ENCODE peak calls at places on chromosome 14, in nine cellular contexts. D is tibial nerve; Y is CD4-positive, alpha-beta T cell; W is right atrium auricular region; K is mucosa of descending colon; U is gastrocnemius medialis; G is keratinocyte; L is Calu3; V is mammary epithelial cell. S is an unnamed sample.

GRCh38 chr14:67784244-67784823 is 32.1 kb downstream of the ZFYVE26 start:
- DNase-seq in L (no peak), Y (no peak), V (no peak), D (no peak), K (no peak), U (no peak), W (no peak), G (no peak), S (no peak)

GRCh38 chr14:92501891-92502351 is 11.7 kb upstream of the RIN3 start:
- DNase-seq in U (no peak), V (no peak), K (no peak), L (no peak), Y (no peak), D (no peak), G (no peak), W (no peak), S (no peak)

GRCh38 chr14:41785696-41786095 is 179.0 kb downstream of the LRFN5 start:
- DNase-seq in D (no peak), W (no peak), U (no peak), G (no peak), L (no peak), Y (no peak), V (no peak), K (no peak), S (no peak)

GRCh38 chr14:61196034-61196433 is 85.1 kb downstream of the TMEM30B start:
- DNase-seq in Y (no peak), W (no peak), G (no peak), K (no peak), U (no peak), L (no peak), V (no peak), D (no peak), S (no peak)

GRCh38 chr14:29528889-29529288 is 398.8 kb downstream of the PRKD1 start:
- DNase-seq in Y (no peak), W (no peak), L (no peak), K (no peak), V (no peak), D (no peak), G (no peak), U (no peak), S (no peak)

GRCh38 chr14:36605506-36605857 is 23.1 kb upstream of the NKX2-8 start:
- DNase-seq in L (no peak), V (peak; percentile 10), U (no peak), G (no peak), W (no peak), Y (no peak), K (no peak), D (no peak), S (no peak)

GRCh38 chr14:60512952-60513554 is 4.1 kb downstream of the SIX6 start:
- DNase-seq in L (no peak), U (no peak), W (no peak), G (no peak), D (no peak), K (no peak), Y (no peak), V (no peak), S (no peak)

GRCh38 chr14:45249847-45250575 is 3.0 kb downstream of the MIS18BP1 start:
- DNase-seq in D (no peak), L (no peak), K (no peak), W (no peak), V (no peak), U (no peak), G (no peak), Y (no peak), S (no peak)

GRCh38 chr14:58426819-58427288 is 477 bp downstream of the TIMM9 start:
- DNase-seq in G (no peak), K (peak; percentile 77), V (no peak), U (peak; percentile 30), D (no peak), L (peak; percentile 50), W (peak; percentile 62), Y (peak; percentile 43), S (peak; percentile 28)

GRCh38 chr14:105945891-105946290 is 419.5 kb downstream of the TMEM121 start:
- DNase-seq in W (peak; percentile 54), D (no peak), U (no peak), K (no peak), L (peak; percentile 61), V (no peak), Y (no peak), G (no peak), S (no peak)

GRCh38 chr14:104183796-104184195 is 45.4 kb downstream of the KIF26A start:
- DNase-seq in W (no peak), D (no peak), L (no peak), Y (no peak), K (no peak), G (no peak), U (no peak), V (no peak), S (no peak)

GRCh38 chr14:85958069-85958468 is 428.1 kb downstream of the FLRT2 start:
- DNase-seq in G (no peak), L (no peak), V (no peak), Y (no peak), U (no peak), W (no peak), K (no peak), D (no peak), S (no peak)
- TF ChIP-seq CTCF in G (no peak), L (no peak), V (no peak), Y (no peak), U (no peak), W (no peak), K (no peak), D (no peak), S (no peak)

GRCh38 chr14:53968756-53969155 is 12.1 kb upstream of the BMP4 start:
- DNase-seq in K (no peak), Y (no peak), D (no peak), L (no peak), W (no peak), G (no peak), U (no peak), V (no peak), S (no peak)

GRCh38 chr14:53967606-53968005 is 11.0 kb upstream of the BMP4 start:
- DNase-seq in K (no peak), D (no peak), V (no peak), L (peak; percentile 6), G (no peak), W (no peak), U (no peak), Y (no peak), S (no peak)

GRCh38 chr14:53962954-53963490 is 6.4 kb upstream of the BMP4 start:
- DNase-seq in U (no peak), D (no peak), L (peak; percentile 2), Y (no peak), W (no peak), K (no peak), V (no peak), G (no peak), S (no peak)

GRCh38 chr14:53964249-53964648 is 7.6 kb upstream of the BMP4 start:
- DNase-seq in K (no peak), W (no peak), V (no peak), U (no peak), Y (no peak), G (no peak), L (no peak), D (no peak), S (no peak)

GRCh38 chr14:53963491-53964227 is 7.0 kb upstream of the BMP4 start:
- DNase-seq in U (no peak), K (peak; percentile 45), W (peak; percentile 77), L (peak; percentile 75), Y (no peak), V (no peak), G (no peak), D (no peak), S (no peak)
- TF ChIP-seq CTCF in U (no peak), K (no peak), W (peak; percentile 60), L (peak; percentile 48), Y (no peak), V (peak; percentile 37), G (peak; percentile 54), D (peak; percentile 20), S (peak; percentile 37)

GRCh38 chr14:69567563-69567962 is 7.1 kb downstream of the CCDC177 start:
- DNase-seq in L (no peak), U (no peak), D (no peak), Y (no peak), V (no peak), G (no peak), K (no peak), W (no peak), S (no peak)

GRCh38 chr14:69571449-69571878 is 3.2 kb downstream of the CCDC177 start:
- DNase-seq in W (no peak), L (no peak), K (no peak), G (no peak), D (no peak), V (no peak), Y (no peak), U (no peak), S (no peak)

GRCh38 chr14:69571879-69572633 is 2.6 kb downstream of the CCDC177 start:
- DNase-seq in W (no peak), U (no peak), K (no peak), D (no peak), L (peak; percentile 66), Y (no peak), G (no peak), V (peak; percentile 53), S (no peak)

GRCh38 chr14:69570836-69571330 is 3.8 kb downstream of the CCDC177 start:
- DNase-seq in D (no peak), V (no peak), L (no peak), U (no peak), W (no peak), G (no peak), Y (no peak), K (no peak), S (no peak)

DNA sequence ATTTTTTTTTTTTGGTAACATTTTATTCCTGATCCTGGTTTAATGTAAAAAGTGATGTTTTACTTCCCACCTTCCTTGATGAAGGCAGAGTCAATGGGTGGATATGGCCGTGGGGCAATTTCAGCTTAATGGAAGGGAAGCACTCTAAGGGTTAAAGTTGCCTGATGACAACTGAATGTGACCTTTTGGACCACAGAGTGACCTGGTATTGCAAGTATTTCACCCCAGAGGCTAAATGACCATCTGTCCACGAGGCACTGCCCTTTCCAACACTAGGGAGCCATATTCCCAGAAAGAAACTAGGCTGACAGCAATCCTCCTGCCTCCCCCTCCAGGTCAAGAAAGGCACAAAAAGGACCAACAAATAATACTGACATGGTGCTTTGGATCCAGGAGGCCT is 4.8 kb downstream of the CCDC177 start:
- DNase-seq in W (no peak), L (no peak), Y (no peak), G (no peak), K (no peak), D (no peak), U (no peak), V (no peak), S (no peak)
- TF ChIP-seq CTCF in W (no peak), L (no peak), Y (no peak), G (no peak), K (no peak), D (no peak), U (no peak), V (no peak), S (no peak)

GRCh38 chr14:91417134-91417982 is at the start of gene CCDC88C:
- DNase-seq in G (no peak), V (no peak), K (peak; percentile 86), Y (peak; percentile 67), D (no peak), W (no peak), U (no peak), L (peak; percentile 83), S (peak; percentile 70)
- TF ChIP-seq CTCF in G (no peak), V (no peak), K (no peak), Y (no peak), D (no peak), W (no peak), U (no peak), L (no peak), S (no peak)

GRCh38 chr14:77067632-77068514 is 30.2 kb upstream of the CIPC start:
- DNase-seq in U (peak; percentile 57), W (peak; percentile 68), V (peak; percentile 54), D (peak; percentile 34), L (peak; percentile 84), G (no peak), Y (peak; percentile 49), K (peak; percentile 63), S (peak; percentile 80)
- TF ChIP-seq CTCF in U (peak; percentile 89), W (peak; percentile 91), V (peak; percentile 93), D (peak; percentile 84), L (peak; percentile 88), G (peak; percentile 90), Y (peak; percentile 76), K (peak; percentile 74), S (peak; percentile 91)